ENCODE peak calls at places on chromosome X, in five cellular contexts. B, W, M, R and J are unnamed samples. For H4K20me1, the result is how much of the 10 kb centered on the place peaks cover.

GRCh38 chrX:53116101-53116500 is 22.2 kb downstream of the KANTR start:
- DNase-seq in B (no peak), W (no peak), M (peak), R (peak), J (peak)

GRCh38 chrX:48958635-48959094 is 1.3 kb upstream of the OTUD5 start:
- DNase-seq in B (no peak), W (peak), M (peak), R (peak), J (no peak)

GRCh38 chrX:46991664-46992063 is 79.4 kb downstream of the JADE3 start:
- DNase-seq in B (no peak), W (no peak), M (no peak), R (no peak), J (no peak)

GRCh38 chrX:21955398-21956189 is 15.1 kb downstream of the SMS start:
- DNase-seq in B (no peak), W (no peak), M (peak), R (no peak), J (no peak)

GRCh38 chrX:758917-759316 is 128.3 kb downstream of the SHOX start:
- DNase-seq in B (no peak), W (no peak), M (no peak), R (no peak), J (no peak)

GRCh38 chrX:9147086-9147485 is 113.2 kb upstream of the FAM9B start:
- DNase-seq in B (no peak), W (no peak), M (no peak), R (no peak), J (no peak)

GRCh38 chrX:123830309-123830708 is 29.5 kb upstream of the XIAP start:
- DNase-seq in B (no peak), W (no peak), M (no peak), R (no peak), J (peak)

GRCh38 chrX:55907968-55908607 is 190.5 kb downstream of the RRAGB start:
- DNase-seq in B (peak), W (peak), M (peak), R (peak), J (peak)

GRCh38 chrX:31336419-31336818 is 264.6 kb upstream of the FTHL17 start:
- DNase-seq in B (no peak), W (no peak), M (no peak), R (no peak), J (no peak)

GRCh38 chrX:94932278-94932965 is 1258.4 kb downstream of the FAM133A start:
- DNase-seq in B (no peak), W (no peak), M (no peak), R (no peak), J (no peak)

GRCh38 chrX:120677017-120677652 is 47.3 kb upstream of the C1GALT1C1 start:
- DNase-seq in B (no peak), W (no peak), M (no peak), R (no peak), J (no peak)

GRCh38 chrX:48558270-48558669 is 16.0 kb upstream of the RBM3 start:
- DNase-seq in B (no peak), W (peak), M (peak), R (peak), J (peak)

GRCh38 chrX:151081016-151081415 is 95.4 kb upstream of the GPR50 start:
- DNase-seq in B (no peak), W (no peak), M (no peak), R (no peak), J (no peak)

GRCh38 chrX:97898798-97899197 is 1015.1 kb downstream of the RPA4 start:
- DNase-seq in B (no peak), W (no peak), M (peak), R (no peak), J (no peak)

GRCh38 chrX:76893930-76894329 is 466.4 kb downstream of the MAGEE1 start:
- DNase-seq in B (no peak), W (peak), M (peak), R (no peak), J (no peak)

GRCh38 chrX:86747091-86747490 is 598.8 kb downstream of the DACH2 start:
- DNase-seq in B (no peak), W (no peak), M (no peak), R (no peak), J (no peak)
- H4K20me1 ChIP-seq in B (under half), W (under half), M (under half), R (under half), J (under half)

DNA sequence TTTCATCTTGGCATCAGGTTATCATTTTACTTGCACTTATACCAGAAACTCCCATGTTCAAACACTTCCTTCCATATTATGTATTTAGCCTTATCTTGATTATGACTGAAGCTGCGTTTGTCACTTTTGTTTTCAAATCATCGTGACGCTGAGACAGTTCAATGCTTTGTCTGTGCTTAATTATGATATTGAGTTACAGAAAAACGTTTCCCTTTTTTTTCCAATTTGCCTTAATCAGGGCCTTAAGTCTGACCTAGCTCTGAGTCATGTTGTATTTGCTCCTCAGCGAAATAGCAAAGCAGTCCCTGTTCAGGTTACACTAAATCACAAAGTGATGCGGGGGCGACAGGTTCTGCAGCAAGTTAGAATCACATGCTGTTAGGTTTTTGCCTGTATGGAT is 254.7 kb downstream of the AFF2 start:
- DNase-seq in B (no peak), W (no peak), M (peak), R (no peak), J (no peak)
- H4K20me1 ChIP-seq in B (under half), W (under half), M (under half), R (under half), J (under half)

GRCh38 chrX:149131780-149132179 is 373.3 kb downstream of the IDS start:
- DNase-seq in B (no peak), W (no peak), M (peak), R (no peak), J (no peak)
- H4K20me1 ChIP-seq in B (under half), W (under half), M (under half), R (under half), J (under half)

GRCh38 chrX:73832319-73832718 is 269.3 kb downstream of the CHIC1 start:
- DNase-seq in B (no peak), W (no peak), M (no peak), R (no peak), J (no peak)

GRCh38 chrX:73830489-73831414 is 267.8 kb downstream of the CHIC1 start:
- DNase-seq in B (no peak), W (no peak), M (no peak), R (no peak), J (no peak)

GRCh38 chrX:73831500-73831899 is 268.5 kb downstream of the CHIC1 start:
- DNase-seq in B (no peak), W (no peak), M (no peak), R (no peak), J (no peak)

GRCh38 chrX:73828080-73828720 is 265.2 kb downstream of the CHIC1 start:
- DNase-seq in B (no peak), W (peak), M (no peak), R (no peak), J (no peak)

GRCh38 chrX:73829890-73830466 is 267.0 kb downstream of the CHIC1 start:
- DNase-seq in B (no peak), W (no peak), M (no peak), R (no peak), J (peak)
- H4K20me1 ChIP-seq in B (under half), W (under half), M (under half), R (under half), J (half or more)

DNA sequence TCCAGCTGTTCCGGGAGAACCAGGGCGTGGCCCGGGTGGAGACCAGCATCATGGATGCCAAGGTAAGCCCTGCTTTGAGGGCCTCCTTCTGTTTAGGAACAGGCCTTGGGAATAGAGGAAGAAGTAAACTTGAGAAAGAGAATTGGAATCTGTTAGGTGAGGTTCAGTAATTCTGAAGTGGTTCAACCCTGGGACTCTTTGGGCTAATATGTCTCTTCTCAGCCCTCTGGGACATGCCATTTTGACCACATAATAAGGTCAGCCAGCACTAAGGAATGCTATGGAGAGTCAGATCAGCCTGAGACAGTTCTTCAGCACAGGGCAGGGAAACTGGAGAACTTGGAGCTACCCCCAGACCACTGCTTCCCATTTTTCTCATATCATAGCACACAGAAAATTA is 63.3 kb upstream of the PRPS1 start:
- DNase-seq in B (no peak), W (no peak), M (peak), R (no peak), J (no peak)
- H4K20me1 ChIP-seq in B (under half), W (under half), M (under half), R (under half), J (under half)

GRCh38 chrX:72274526-72274925 is 2.5 kb downstream of the RPS4X start:
- DNase-seq in B (no peak), W (no peak), M (no peak), R (no peak), J (no peak)
- H4K20me1 ChIP-seq in B (under half), W (half or more), M (under half), R (under half), J (half or more)